ENCODE peak calls at places on chromosome 1, in seven cellular contexts. O is fibroblast of the aortic adventitia, F is neural progenitor cell, G is AG09309, C is left ventricle myocardium inferior, Q is endothelial cell of umbilical vein, T is choroid plexus epithelial cell. U is an unnamed sample.

GRCh38 chr1:28104866-28105467 is 16.6 kb upstream of the EYA3 start:
- DNase-seq in C (no peak), O (peak; percentile 62), T (peak; percentile 75), F (peak; percentile 71), Q (peak; percentile 45), G (no peak), U (peak; percentile 77)

GRCh38 chr1:233281711-233282581 is 13.6 kb downstream of the PCNX2 start:
- DNase-seq in G (no peak), Q (no peak), C (no peak), F (no peak), O (peak; percentile 65), T (peak; percentile 89), U (no peak)

GRCh38 chr1:168387781-168388760 is 107.4 kb downstream of the TBX19 start:
- DNase-seq in O (no peak), Q (no peak), F (no peak), G (no peak), T (no peak), C (no peak), U (no peak)

GRCh38 chr1:3473381-3473844 is 18.9 kb downstream of the ARHGEF16 start:
- DNase-seq in G (peak; percentile 67), F (no peak), C (no peak), O (peak; percentile 60), T (peak; percentile 95), Q (no peak), U (peak; percentile 93)

GRCh38 chr1:168640184-168640583 is 63.8 kb downstream of the XCL1 start:
- DNase-seq in Q (no peak), G (no peak), F (no peak), O (no peak), T (no peak), C (no peak), U (no peak)

GRCh38 chr1:209435654-209436566 is 147.6 kb upstream of the CAMK1G start:
- DNase-seq in C (peak; percentile 64), G (peak; percentile 46), F (peak; percentile 86), Q (peak; percentile 48), T (peak; percentile 84), O (peak; percentile 80), U (peak; percentile 88)

GRCh38 chr1:20008391-20008841 is 29.0 kb upstream of the PLA2G2A start:
- DNase-seq in F (no peak), C (peak; percentile 62), O (peak; percentile 97), Q (no peak), G (peak; percentile 4), T (no peak), U (no peak)

GRCh38 chr1:47996406-47997226 is 569 bp downstream of the TRABD2B start:
- DNase-seq in G (no peak), Q (no peak), C (no peak), T (peak; percentile 31), O (no peak), F (peak; percentile 58), U (no peak)

GRCh38 chr1:110612060-110612745 is 6.0 kb upstream of the KCNA2 start:
- DNase-seq in Q (no peak), F (no peak), O (no peak), G (no peak), C (no peak), T (no peak), U (peak; percentile 39)

GRCh38 chr1:194654956-194655355 is 1468.5 kb upstream of the B3GALT2 start:
- DNase-seq in F (no peak), G (no peak), T (no peak), Q (no peak), C (no peak), O (no peak), U (no peak)

GRCh38 chr1:36838866-36839265 is 195.4 kb downstream of the GRIK3 start:
- DNase-seq in G (no peak), F (no peak), C (no peak), T (no peak), Q (no peak), O (no peak), U (no peak)

GRCh38 chr1:148263128-148263905 is 111.2 kb upstream of the NBPF11 start:
- DNase-seq in Q (peak; percentile 54), F (peak; percentile 91), G (no peak), T (peak; percentile 88), C (peak; percentile 16), O (peak; percentile 60), U (peak; percentile 96)

GRCh38 chr1:77179632-77180031 is 39.6 kb downstream of the PIGK start:
- DNase-seq in Q (no peak), T (no peak), O (no peak), C (no peak), G (no peak), F (no peak), U (no peak)

GRCh38 chr1:30670195-30671060 is 53.0 kb downstream of the MATN1 start:
- DNase-seq in F (no peak), O (peak; percentile 89), Q (no peak), T (peak; percentile 65), C (no peak), G (peak; percentile 47), U (peak; percentile 67)

GRCh38 chr1:56378376-56379070 is 200.8 kb downstream of the PLPP3 start:
- DNase-seq in O (no peak), T (no peak), F (no peak), C (no peak), Q (no peak), G (no peak), U (peak; percentile 9)

DNA sequence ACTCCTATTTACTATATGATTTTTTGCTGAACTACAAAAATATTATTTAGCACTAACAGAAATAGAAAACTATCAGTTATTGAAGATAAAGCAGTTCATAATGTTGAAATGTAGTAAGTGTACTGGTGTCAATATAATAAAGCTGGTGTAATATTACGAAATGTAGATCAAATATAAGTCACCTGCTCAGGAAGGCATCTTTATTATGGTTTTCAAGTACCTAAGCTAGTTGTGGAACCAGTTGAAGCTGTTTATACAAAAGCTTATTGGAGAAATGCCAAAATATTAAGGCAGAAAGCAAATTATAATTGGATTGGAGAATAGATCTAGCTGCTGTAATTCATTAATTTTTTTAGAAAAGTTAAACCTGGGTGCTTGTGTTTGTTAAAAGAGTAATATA is 6.2 kb upstream of the MARK1 start:
- DNase-seq in O (no peak), C (no peak), T (no peak), G (no peak), Q (no peak), F (no peak), U (peak; percentile 83)
- TF ChIP-seq CTCF in O (no peak), C (no peak), T (no peak), G (no peak), Q (no peak), F (no peak), U (no peak)

DNA sequence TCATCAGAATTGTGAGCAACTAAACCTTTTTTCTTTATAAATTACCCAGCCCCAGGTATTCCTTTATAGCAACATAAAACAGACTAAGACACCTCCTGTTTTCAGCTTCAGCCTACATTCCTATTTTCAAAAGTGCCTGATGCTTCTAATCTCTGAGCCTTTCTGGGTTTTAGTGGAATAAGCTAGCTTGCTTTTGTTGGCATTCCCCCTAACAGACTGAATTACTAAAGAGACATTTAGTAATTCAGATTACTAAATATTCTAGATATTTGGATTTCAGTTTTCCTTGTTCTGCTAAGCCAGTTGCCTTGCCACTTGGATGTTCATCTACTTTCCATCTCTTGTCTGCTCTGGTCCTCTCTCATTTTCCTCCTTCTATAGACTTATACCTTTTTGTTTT is 10.5 kb upstream of the GNG12 start:
- DNase-seq in T (no peak), C (no peak), O (peak; percentile 68), G (no peak), F (no peak), Q (no peak), U (no peak)
- H3K4me3 ChIP-seq in T (no peak overlapping the region), C (no peak overlapping the region), O (no peak overlapping the region), G (no peak overlapping the region), F (no peak overlapping the region), Q (no peak overlapping the region), U (no peak overlapping the region)

DNA sequence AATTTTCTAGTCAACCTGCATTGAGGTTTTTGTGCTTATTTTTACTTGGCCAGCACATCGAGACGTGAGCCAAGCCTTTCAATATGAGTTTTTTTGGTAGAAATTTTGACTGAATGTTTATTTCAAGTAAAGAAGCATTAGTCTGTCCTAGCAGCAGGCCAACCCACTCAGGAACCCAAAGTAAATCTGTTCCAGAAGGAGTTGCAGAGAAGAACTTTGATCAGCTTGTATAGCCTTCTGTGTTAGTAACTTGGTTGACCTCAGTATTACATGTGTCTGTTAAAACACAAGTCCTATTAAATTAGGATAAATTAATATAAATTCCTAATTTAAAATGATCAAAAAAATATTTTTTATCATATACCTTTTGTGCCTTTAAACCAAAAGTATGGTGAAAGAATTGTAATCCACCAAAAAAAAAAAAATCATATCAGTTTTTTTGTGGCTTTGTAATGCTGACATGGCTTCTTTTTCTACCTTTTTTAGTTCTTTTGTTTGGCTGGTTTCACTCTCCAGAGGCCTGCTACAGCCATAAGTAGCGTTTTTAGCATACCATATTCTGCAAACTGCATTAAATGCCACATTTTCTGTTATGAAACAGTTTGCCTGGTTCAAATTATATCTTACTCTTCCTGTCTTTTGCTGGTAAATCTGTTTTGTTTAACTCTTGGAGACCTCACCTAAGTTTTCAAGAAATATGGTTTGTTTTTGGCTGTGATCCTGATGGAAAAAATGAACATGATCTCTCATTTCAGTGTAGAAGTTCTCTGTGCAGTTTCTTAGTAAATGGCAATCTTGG is 39.5 kb downstream of the ATF6 start:
- DNase-seq in O (peak; percentile 69), T (peak; percentile 35), Q (no peak), C (no peak), F (no peak), G (no peak), U (no peak)
- TF ChIP-seq CTCF in O (no peak), T (no peak), Q (no peak), C (no peak), F (no peak), G (no peak), U (no peak)

GRCh38 chr1:5744342-5744741 is 247.9 kb downstream of the NPHP4 start:
- DNase-seq in T (no peak), F (peak; percentile 38), C (no peak), G (no peak), Q (no peak), O (no peak), U (no peak)

GRCh38 chr1:5746611-5747427 is 245.4 kb downstream of the NPHP4 start:
- DNase-seq in O (no peak), F (no peak), Q (no peak), T (no peak), G (no peak), C (no peak), U (no peak)

GRCh38 chr1:5747428-5748285 is 244.6 kb downstream of the NPHP4 start:
- DNase-seq in O (no peak), Q (no peak), T (no peak), F (no peak), C (no peak), G (no peak), U (no peak)

GRCh38 chr1:5744911-5745431 is 247.3 kb downstream of the NPHP4 start:
- DNase-seq in Q (no peak), G (no peak), C (no peak), T (peak; percentile 6), F (peak; percentile 72), O (no peak), U (peak; percentile 15)

DNA sequence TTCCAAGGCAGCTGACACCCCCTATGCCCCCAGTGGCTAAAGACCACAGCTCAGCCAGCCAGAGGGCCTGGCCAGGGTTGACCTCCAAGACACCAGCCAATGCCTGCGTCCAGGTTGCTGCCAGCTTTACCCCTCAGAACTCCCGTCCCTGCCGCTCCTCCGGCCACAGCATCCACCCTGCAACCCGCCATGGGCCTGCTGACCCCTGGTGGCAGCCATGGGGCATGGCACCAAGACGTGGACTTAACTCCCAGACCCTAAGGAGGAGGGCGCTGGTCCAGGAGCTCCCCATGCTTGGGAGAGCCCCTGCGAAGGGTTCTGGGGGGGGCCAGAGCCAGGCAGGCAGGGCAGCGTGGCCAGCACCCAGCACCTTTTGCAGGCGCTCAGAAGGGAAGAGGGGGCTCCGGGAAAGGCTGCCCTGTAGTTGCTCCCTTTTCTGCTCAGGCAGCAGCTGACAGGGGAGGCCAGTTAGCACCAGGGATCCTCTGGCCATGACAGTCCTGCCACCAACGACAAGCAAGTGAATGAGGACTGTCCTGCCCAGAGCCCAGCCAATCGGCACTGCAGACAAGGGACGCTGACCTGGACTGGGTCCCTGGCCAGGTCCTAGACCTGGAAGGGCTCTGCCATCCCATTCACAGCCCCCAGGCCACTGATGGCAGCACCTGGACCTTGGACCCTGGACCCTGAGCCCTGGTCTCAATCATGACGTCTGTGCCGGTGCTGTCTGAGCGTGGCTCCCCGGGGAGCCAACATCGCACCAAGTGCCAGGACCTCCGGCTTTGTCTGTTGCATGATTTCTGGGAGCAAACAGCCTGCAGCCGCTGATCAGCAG is 246.2 kb downstream of the NPHP4 start:
- DNase-seq in G (peak; percentile 3), Q (peak; percentile 20), O (peak; percentile 25), F (peak; percentile 90), C (peak; percentile 53), T (peak; percentile 79), U (peak; percentile 75)
- H3K4me3 ChIP-seq in G (no peak overlapping the region), Q (no peak overlapping the region), O (no peak overlapping the region), F (no peak overlapping the region), C (no peak overlapping the region), T (no peak overlapping the region), U (no peak overlapping the region)